ENCODE peak calls at places on chromosome 18, in four cellular contexts. One of them, this sample, is unnamed.
A peak's percentile ranks its signal among the peaks of the same experiment; 100 is the strongest.

GRCh38 chr18:27005589-27005988 is 140.1 kb upstream of the AQP4 start:
- DNase-seq in T-helper 1 cell: no peak
- DNase-seq in HT-29: peak; percentile 12
- DNase-seq in brain microvascular endothelial cell: no peak
- DNase-seq in this sample: no peak

GRCh38 chr18:26466026-26466425 is 82.3 kb downstream of the KCTD1 start:
- DNase-seq in HT-29: no peak
- DNase-seq in brain microvascular endothelial cell: no peak
- DNase-seq in T-helper 1 cell: no peak
- DNase-seq in this sample: no peak

GRCh38 chr18:63451774-63452173 is 25.0 kb upstream of the SERPINB5 start:
- DNase-seq in HT-29: peak; percentile 2
- DNase-seq in T-helper 1 cell: no peak
- DNase-seq in brain microvascular endothelial cell: peak; percentile 26
- DNase-seq in this sample: peak; percentile 11

GRCh38 chr18:76213996-76214395 is 281.0 kb downstream of the ZNF516 start:
- DNase-seq in HT-29: no peak
- DNase-seq in T-helper 1 cell: no peak
- DNase-seq in brain microvascular endothelial cell: no peak
- DNase-seq in this sample: no peak

GRCh38 chr18:8609711-8610441 is 639 bp downstream of the RAB12 start:
- DNase-seq in brain microvascular endothelial cell: no peak
- DNase-seq in T-helper 1 cell: no peak
- DNase-seq in HT-29: no peak
- DNase-seq in this sample: peak; percentile 16

GRCh38 chr18:22311301-22311700 is 106.4 kb downstream of the CTAGE1 start:
- DNase-seq in T-helper 1 cell: no peak
- DNase-seq in HT-29: no peak
- DNase-seq in brain microvascular endothelial cell: peak; percentile 40
- DNase-seq in this sample: no peak

GRCh38 chr18:79657342-79657996 is 22.1 kb upstream of the CTDP1 start:
- DNase-seq in T-helper 1 cell: no peak
- DNase-seq in HT-29: no peak
- DNase-seq in brain microvascular endothelial cell: no peak
- DNase-seq in this sample: no peak

GRCh38 chr18:75422341-75422910 is 5.1 kb downstream of the SMIM21 start:
- DNase-seq in brain microvascular endothelial cell: no peak
- DNase-seq in T-helper 1 cell: no peak
- DNase-seq in HT-29: no peak
- DNase-seq in this sample: peak; percentile 8

GRCh38 chr18:77127769-77128671 is 4.6 kb downstream of the MBP start:
- DNase-seq in HT-29: peak; percentile 81
- DNase-seq in T-helper 1 cell: no peak
- DNase-seq in brain microvascular endothelial cell: peak; percentile 86
- DNase-seq in this sample: peak; percentile 87

GRCh38 chr18:11224166-11224565 is 74.8 kb upstream of the PIEZO2 start:
- DNase-seq in HT-29: no peak
- DNase-seq in brain microvascular endothelial cell: no peak
- DNase-seq in T-helper 1 cell: no peak
- DNase-seq in this sample: no peak

GRCh38 chr18:67475673-67476072 is 40.8 kb downstream of the DSEL start:
- DNase-seq in T-helper 1 cell: no peak
- DNase-seq in brain microvascular endothelial cell: no peak
- DNase-seq in HT-29: no peak
- DNase-seq in this sample: peak; percentile 11

GRCh38 chr18:79720359-79720733 is 40.7 kb downstream of the CTDP1 start:
- DNase-seq in HT-29: no peak
- DNase-seq in brain microvascular endothelial cell: no peak
- DNase-seq in T-helper 1 cell: no peak
- DNase-seq in this sample: no peak

GRCh38 chr18:41462946-41463345 is 492.1 kb upstream of the PIK3C3 start:
- DNase-seq in brain microvascular endothelial cell: no peak
- DNase-seq in T-helper 1 cell: no peak
- DNase-seq in HT-29: no peak
- DNase-seq in this sample: no peak

GRCh38 chr18:53906681-53907080 is 317.8 kb downstream of the MBD2 start:
- DNase-seq in brain microvascular endothelial cell: no peak
- DNase-seq in HT-29: no peak
- DNase-seq in T-helper 1 cell: no peak
- DNase-seq in this sample: no peak

GRCh38 chr18:54392621-54393023 is 34.9 kb downstream of the C18orf54 start:
- DNase-seq in T-helper 1 cell: no peak
- DNase-seq in HT-29: peak; percentile 78
- DNase-seq in brain microvascular endothelial cell: peak; percentile 28
- DNase-seq in this sample: peak; percentile 57

GRCh38 chr18:5582054-5582453 is 38.3 kb upstream of the EPB41L3 start:
- DNase-seq in T-helper 1 cell: no peak
- DNase-seq in HT-29: no peak
- DNase-seq in brain microvascular endothelial cell: peak; percentile 39
- DNase-seq in this sample: no peak

GRCh38 chr18:45245036-45245638 is 370.1 kb upstream of the SLC14A2 start:
- DNase-seq in T-helper 1 cell: no peak
- DNase-seq in brain microvascular endothelial cell: no peak
- DNase-seq in HT-29: no peak
- DNase-seq in this sample: no peak

GRCh38 chr18:3177902-3178687 is 41.7 kb downstream of the MYOM1 start:
- DNase-seq in HT-29: no peak
- DNase-seq in T-helper 1 cell: no peak
- DNase-seq in brain microvascular endothelial cell: no peak
- DNase-seq in this sample: peak; percentile 70

GRCh38 chr18:45019469-45019868 is 338.8 kb downstream of the SETBP1 start:
- DNase-seq in T-helper 1 cell: no peak
- DNase-seq in HT-29: no peak
- DNase-seq in brain microvascular endothelial cell: no peak
- DNase-seq in this sample: no peak

GRCh38 chr18:60018801-60019462 is 119.1 kb downstream of the PMAIP1 start:
- DNase-seq in brain microvascular endothelial cell: peak; percentile 7
- DNase-seq in HT-29: no peak
- DNase-seq in T-helper 1 cell: no peak
- DNase-seq in this sample: peak; percentile 64

GRCh38 chr18:45670281-45670962 is 53.6 kb upstream of the SLC14A1 start:
- DNase-seq in brain microvascular endothelial cell: no peak
- DNase-seq in T-helper 1 cell: no peak
- DNase-seq in HT-29: no peak
- DNase-seq in this sample: peak; percentile 30

GRCh38 chr18:36539674-36540073 is 242.2 kb downstream of the FHOD3 start:
- DNase-seq in HT-29: no peak
- DNase-seq in T-helper 1 cell: no peak
- DNase-seq in brain microvascular endothelial cell: no peak
- DNase-seq in this sample: no peak

GRCh38 chr18:48151421-48152095 is 221.1 kb upstream of the SMAD2 start:
- DNase-seq in HT-29: peak; percentile 40
- DNase-seq in brain microvascular endothelial cell: no peak
- DNase-seq in T-helper 1 cell: no peak
- DNase-seq in this sample: no peak

This sample was measured in HCEC 1CT.